ENCODE peak calls at places on chromosome 1, in five cellular contexts. G is stimulated activated CD8-positive, alpha-beta memory T cell treated with anti-CD3 and anti-CD28 coated beads, Interleukin-2, amount 100 ng/mL, for 1 hour; E is activated naive CD8-positive, alpha-beta T cell treated with anti-CD3 and anti-CD28 coated beads, Interleukin-2, amount 50 U/mL, for 24 hours; A is AG09319; W is fibroblast of lung. Y is an unnamed sample.

GRCh38 chr1:148372731-148373130 is 110.4 kb downstream of the PPIAL4G start:
- DNase-seq in A (no peak), W (no peak), G (peak), E (peak), Y (no peak)

GRCh38 chr1:1230656-1231399 is 973 bp downstream of the SDF4 start:
- DNase-seq in E (peak), A (peak), G (no peak), W (peak), Y (peak)

GRCh38 chr1:76250317-76250716 is 175.8 kb downstream of the ST6GALNAC3 start:
- DNase-seq in A (no peak), E (no peak), G (no peak), W (no peak), Y (peak)

GRCh38 chr1:24566266-24566867 is 10.5 kb downstream of the NCMAP start:
- DNase-seq in W (no peak), E (no peak), G (no peak), A (no peak), Y (no peak)

GRCh38 chr1:151134396-151134795 is 12.0 kb downstream of the SEMA6C start:
- DNase-seq in A (no peak), G (no peak), E (no peak), W (no peak), Y (no peak)

GRCh38 chr1:191432817-191433216 is 725.4 kb upstream of the RGS18 start:
- DNase-seq in G (no peak), E (no peak), W (no peak), A (no peak), Y (no peak)

GRCh38 chr1:62294211-62294610 is 25.0 kb downstream of the KANK4 start:
- DNase-seq in E (peak), A (no peak), W (peak), G (no peak), Y (peak)

GRCh38 chr1:168932539-168932938 is 174.0 kb upstream of the ATP1B1 start:
- DNase-seq in A (no peak), W (peak), G (no peak), E (no peak), Y (no peak)

GRCh38 chr1:208209286-208209685 is 34.9 kb downstream of the PLXNA2 start:
- DNase-seq in A (no peak), E (no peak), W (no peak), G (no peak), Y (no peak)

GRCh38 chr1:15736035-15736665 is at the start of gene SLC25A34:
- DNase-seq in A (no peak), W (no peak), G (no peak), E (no peak), Y (peak)

GRCh38 chr1:205600085-205600484 is 31.7 kb downstream of the ELK4 start:
- DNase-seq in A (no peak), W (peak), G (no peak), E (no peak), Y (no peak)

GRCh38 chr1:40224040-40224439 is 23.7 kb upstream of the TMCO2 start:
- DNase-seq in A (no peak), W (no peak), G (no peak), E (no peak), Y (no peak)

GRCh38 chr1:2989976-2990375 is 31.3 kb upstream of the ACTRT2 start:
- DNase-seq in G (no peak), E (no peak), A (no peak), W (no peak), Y (no peak)

GRCh38 chr1:51926171-51926812 is 47.8 kb upstream of the NRDC start:
- DNase-seq in E (no peak), A (no peak), W (peak), G (no peak), Y (no peak)

GRCh38 chr1:63888984-63889383 is 115.2 kb downstream of the ROR1 start:
- DNase-seq in W (peak), E (no peak), A (no peak), G (no peak), Y (no peak)

GRCh38 chr1:184069675-184070074 is 18.1 kb downstream of the TSEN15 start:
- DNase-seq in G (no peak), A (no peak), W (no peak), E (no peak), Y (no peak)

GRCh38 chr1:44632511-44633072 is 41.7 kb downstream of the TMEM53 start:
- DNase-seq in G (no peak), W (no peak), A (no peak), E (no peak), Y (no peak)

GRCh38 chr1:90798883-90799282 is 81.8 kb upstream of the BARHL2 start:
- DNase-seq in G (no peak), E (no peak), W (no peak), A (no peak), Y (no peak)